ENCODE peak calls at places on chromosomes 5 and 9, in nine cellular contexts. X is SJSA1; Z is GM23248; L is testis; K is tibial nerve; S is heart left ventricle; T is stomach; J is brain microvascular endothelial cell; Q is CD8-positive, alpha-beta T cell. N is an unnamed sample. For H3K36me3, the result is how much of the 10 kb centered on the place peaks cover.

GRCh38 chr9:135759676-135760300 is 57.8 kb downstream of the KCNT1 start:
- DNase-seq in X (no peak), Z (no peak), L (no peak), K (no peak), S (no peak), T (no peak), J (no peak), Q (no peak), N (no peak)

GRCh38 chr5:170504598-170505266 is 912 bp downstream of the KCNIP1 start:
- DNase-seq in X (no peak), Z (no peak), L (no peak), K (no peak), S (no peak), T (no peak), J (no peak), Q (no peak), N (no peak)

GRCh38 chr5:78841767-78842166 is 143.3 kb downstream of the ARSB start:
- DNase-seq in X (no peak), Z (no peak), L (no peak), K (no peak), S (no peak), T (no peak), J (peak), Q (no peak), N (no peak)

GRCh38 chr5:85921590-85921989 is 696.2 kb upstream of the COX7C start:
- DNase-seq in X (no peak), Z (no peak), L (no peak), K (no peak), S (no peak), T (no peak), J (no peak), Q (no peak), N (no peak)

GRCh38 chr9:97980479-97980803 is 2.7 kb upstream of the ANP32B start:
- DNase-seq in X (no peak), Z (peak), L (peak), K (no peak), S (peak), T (no peak), J (no peak), Q (no peak), N (peak)

GRCh38 chr9:38621434-38622082 is 1.2 kb upstream of the ANKRD18A start:
- DNase-seq in X (no peak), Z (no peak), L (peak), K (no peak), S (no peak), T (peak), J (no peak), Q (peak), N (peak)

GRCh38 chr9:94005272-94005901 is 50.2 kb upstream of the BARX1 start:
- DNase-seq in X (no peak), Z (peak), L (no peak), K (no peak), S (no peak), T (peak), J (peak), Q (no peak), N (no peak)

GRCh38 chr9:19155106-19155999 is 28.1 kb upstream of the PLIN2 start:
- DNase-seq in X (no peak), Z (no peak), L (no peak), K (no peak), S (no peak), T (no peak), J (no peak), Q (no peak), N (no peak)

GRCh38 chr5:5558593-5558992 is 136.1 kb downstream of the ICE1 start:
- DNase-seq in X (no peak), Z (no peak), L (no peak), K (no peak), S (no peak), T (no peak), J (no peak), Q (no peak), N (no peak)

GRCh38 chr5:54220230-54221040 is 89.9 kb downstream of the ARL15 start:
- DNase-seq in X (no peak), Z (no peak), L (no peak), K (no peak), S (no peak), T (no peak), J (no peak), Q (no peak), N (no peak)

GRCh38 chr5:19042106-19042505 is 945.9 kb downstream of the CDH18 start:
- DNase-seq in X (no peak), Z (no peak), L (no peak), K (no peak), S (no peak), T (no peak), J (no peak), Q (no peak), N (no peak)

GRCh38 chr9:129078691-129079503 is 2.0 kb upstream of the DOLPP1 start:
- DNase-seq in X (no peak), Z (no peak), L (no peak), K (no peak), S (no peak), T (no peak), J (no peak), Q (no peak), N (no peak)

GRCh38 chr9:125103770-125104169 is 39.6 kb downstream of the SCAI start:
- DNase-seq in X (no peak), Z (no peak), L (no peak), K (no peak), S (no peak), T (no peak), J (no peak), Q (no peak), N (no peak)

GRCh38 chr5:133992429-133993151 is 12.2 kb downstream of the VDAC1 start:
- DNase-seq in X (peak), Z (no peak), L (peak), K (no peak), S (peak), T (peak), J (no peak), Q (no peak), N (peak)

GRCh38 chr5:126120939-126121338 is 302.3 kb upstream of the GRAMD2B start:
- DNase-seq in X (no peak), Z (no peak), L (no peak), K (no peak), S (no peak), T (no peak), J (no peak), Q (no peak), N (no peak)

GRCh38 chr9:88988796-88989641 is 2.2 kb upstream of the S1PR3 start:
- DNase-seq in X (peak), Z (peak), L (no peak), K (no peak), S (no peak), T (no peak), J (no peak), Q (no peak), N (no peak)

GRCh38 chr5:31688515-31689092 is 49.7 kb downstream of the PDZD2 start:
- DNase-seq in X (no peak), Z (no peak), L (no peak), K (no peak), S (peak), T (no peak), J (no peak), Q (no peak), N (peak)

GRCh38 chr9:5499889-5500398 is 10.4 kb upstream of the PDCD1LG2 start:
- DNase-seq in X (no peak), Z (peak), L (peak), K (no peak), S (peak), T (no peak), J (peak), Q (no peak), N (peak)

GRCh38 chr5:72597456-72597948 is 90.3 kb upstream of the ZNF366 start:
- DNase-seq in X (peak), Z (peak), L (no peak), K (no peak), S (no peak), T (peak), J (peak), Q (no peak), N (peak)

GRCh38 chr5:168023190-168023589 is 268.3 kb upstream of the WWC1 start:
- DNase-seq in X (no peak), Z (peak), L (no peak), K (peak), S (peak), T (no peak), J (no peak), Q (no peak), N (peak)

GRCh38 chr9:107389617-107390071 is 99.9 kb downstream of the KLF4 start:
- DNase-seq in X (no peak), Z (peak), L (peak), K (peak), S (peak), T (peak), J (no peak), Q (no peak), N (peak)

GRCh38 chr5:95959964-95960801 is 1.5 kb downstream of the ELL2 start:
- DNase-seq in X (peak), Z (peak), L (no peak), K (no peak), S (peak), T (no peak), J (peak), Q (no peak), N (peak)

GRCh38 chr9:132372177-132373095 is 17.6 kb upstream of the SETX start:
- DNase-seq in X (no peak), Z (peak), L (peak), K (peak), S (peak), T (peak), J (no peak), Q (no peak), N (peak)

GRCh38 chr5:113612060-113612496 is 98.6 kb downstream of the YTHDC2 start:
- DNase-seq in X (peak), Z (peak), L (no peak), K (no peak), S (no peak), T (no peak), J (no peak), Q (no peak), N (no peak)

GRCh38 chr5:40240111-40240510 is 439.6 kb upstream of the PTGER4 start:
- DNase-seq in X (no peak), Z (peak), L (no peak), K (no peak), S (no peak), T (no peak), J (no peak), Q (no peak), N (no peak)

GRCh38 chr5:150574818-150575537 is 65.5 kb upstream of the SYNPO start:
- DNase-seq in X (no peak), Z (no peak), L (no peak), K (peak), S (no peak), T (no peak), J (no peak), Q (no peak), N (no peak)

GRCh38 chr5:93174930-93175329 is 406.1 kb downstream of the NR2F1-AS1 start:
- DNase-seq in X (no peak), Z (no peak), L (no peak), K (no peak), S (no peak), T (no peak), J (no peak), Q (no peak), N (no peak)

GRCh38 chr9:116027951-116028350 is 125.6 kb upstream of the PAPPA start:
- DNase-seq in X (no peak), Z (no peak), L (no peak), K (no peak), S (no peak), T (no peak), J (peak), Q (no peak), N (no peak)

GRCh38 chr9:101414839-101415238 is 16.2 kb downstream of the ZNF189 start:
- DNase-seq in X (no peak), Z (no peak), L (no peak), K (no peak), S (no peak), T (no peak), J (no peak), Q (no peak), N (no peak)

GRCh38 chr5:109038209-109038840 is 290.6 kb downstream of the FER start:
- DNase-seq in X (no peak), Z (peak), L (no peak), K (no peak), S (no peak), T (no peak), J (no peak), Q (no peak), N (no peak)

GRCh38 chr5:98530224-98530623 is 243.2 kb upstream of the RGMB start:
- DNase-seq in X (no peak), Z (no peak), L (no peak), K (no peak), S (no peak), T (no peak), J (no peak), Q (no peak), N (no peak)

GRCh38 chr5:106894964-106895363 is 775.8 kb downstream of the EFNA5 start:
- DNase-seq in X (no peak), Z (no peak), L (no peak), K (no peak), S (no peak), T (no peak), J (peak), Q (no peak), N (no peak)

GRCh38 chr5:116572375-116573278 is 2.0 kb downstream of the SEMA6A start:
- DNase-seq in X (no peak), Z (peak), L (peak), K (no peak), S (peak), T (peak), J (no peak), Q (no peak), N (peak)

GRCh38 chr9:10232352-10232930 is 380.4 kb downstream of the PTPRD start:
- DNase-seq in X (no peak), Z (peak), L (peak), K (no peak), S (no peak), T (peak), J (peak), Q (no peak), N (no peak)

GRCh38 chr9:94212091-94212490 is 47.0 kb upstream of the ZNF169 start:
- DNase-seq in X (no peak), Z (no peak), L (no peak), K (no peak), S (no peak), T (no peak), J (peak), Q (no peak), N (no peak)

GRCh38 chr5:116947691-116948528 is 373.3 kb upstream of the SEMA6A start:
- DNase-seq in X (peak), Z (peak), L (peak), K (no peak), S (peak), T (peak), J (peak), Q (peak), N (peak)

GRCh38 chr5:20276959-20277263 is 288.9 kb upstream of the CDH18 start:
- DNase-seq in X (no peak), Z (peak), L (no peak), K (no peak), S (no peak), T (no peak), J (no peak), Q (no peak), N (no peak)

GRCh38 chr5:66515209-66515608 is 81.0 kb upstream of the MAST4 start:
- DNase-seq in X (no peak), Z (no peak), L (no peak), K (no peak), S (no peak), T (no peak), J (no peak), Q (no peak), N (no peak)

GRCh38 chr5:21685016-21685415 is 1168.1 kb downstream of the CDH12 start:
- DNase-seq in X (no peak), Z (no peak), L (no peak), K (no peak), S (no peak), T (no peak), J (no peak), Q (no peak), N (no peak)

GRCh38 chr5:21678526-21678925 is 1174.6 kb downstream of the CDH12 start:
- DNase-seq in X (no peak), Z (no peak), L (no peak), K (no peak), S (no peak), T (no peak), J (no peak), Q (no peak), N (no peak)

GRCh38 chr5:21681906-21682305 is 1171.2 kb downstream of the CDH12 start:
- DNase-seq in X (no peak), Z (no peak), L (no peak), K (no peak), S (no peak), T (no peak), J (no peak), Q (no peak), N (no peak)

GRCh38 chr5:21680196-21680595 is 1172.9 kb downstream of the CDH12 start:
- DNase-seq in X (no peak), Z (peak), L (no peak), K (no peak), S (no peak), T (no peak), J (peak), Q (no peak), N (no peak)

GRCh38 chr5:21680661-21681060 is 1172.5 kb downstream of the CDH12 start:
- DNase-seq in X (no peak), Z (peak), L (no peak), K (no peak), S (no peak), T (no peak), J (no peak), Q (no peak), N (no peak)
- H3K27ac ChIP-seq in X (no peak), Z (no peak), L (no peak), K (no peak), S (no peak), T (no peak), J (no peak), Q (no peak), N (no peak)

GRCh38 chr5:177271113-177271512 is 32.4 kb downstream of the RAB24 start:
- DNase-seq in X (no peak), Z (peak), L (no peak), K (no peak), S (no peak), T (no peak), J (peak), Q (no peak), N (no peak)

GRCh38 chr5:177275883-177276282 is 27.6 kb downstream of the RAB24 start:
- DNase-seq in X (no peak), Z (no peak), L (no peak), K (no peak), S (no peak), T (no peak), J (no peak), Q (no peak), N (no peak)

DNA sequence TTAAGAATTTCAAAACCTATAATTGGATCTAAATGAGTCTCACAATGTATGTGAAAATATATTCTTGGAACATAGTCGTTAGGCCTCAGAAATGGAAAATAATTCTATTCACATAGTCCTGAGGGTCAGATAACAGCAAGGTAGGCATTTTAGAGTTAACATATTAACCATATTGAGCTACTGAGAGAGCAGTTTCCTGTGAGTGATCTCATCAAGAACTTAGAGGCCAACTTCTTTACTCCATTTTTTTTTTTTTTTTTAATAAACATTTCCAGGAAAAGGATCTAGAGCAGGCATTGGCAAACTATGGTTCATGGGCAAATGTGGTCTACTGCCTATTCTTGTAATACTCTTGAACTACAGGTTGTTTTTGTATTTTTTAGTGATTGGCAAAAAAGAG is 26.6 kb downstream of the RAB24 start:
- DNase-seq in X (no peak), Z (peak), L (no peak), K (no peak), S (no peak), T (no peak), J (no peak), Q (no peak), N (no peak)
- H3K36me3 ChIP-seq in X (half or more), Z (half or more), L (under half), K (under half), S (under half), T (half or more), J (under half), Q (under half), N (half or more)

GRCh38 chr5:137516961-137517360 is 17.8 kb upstream of the SPOCK1 start:
- DNase-seq in X (no peak), Z (no peak), L (no peak), K (no peak), S (no peak), T (no peak), J (no peak), Q (no peak), N (no peak)

GRCh38 chr5:137515238-137515637 is 16.1 kb upstream of the SPOCK1 start:
- DNase-seq in X (no peak), Z (no peak), L (no peak), K (no peak), S (no peak), T (no peak), J (no peak), Q (no peak), N (no peak)

GRCh38 chr5:137510671-137511070 is 11.5 kb upstream of the SPOCK1 start:
- DNase-seq in X (no peak), Z (no peak), L (no peak), K (no peak), S (no peak), T (no peak), J (no peak), Q (no peak), N (no peak)

GRCh38 chr5:137521246-137521645 is 22.1 kb upstream of the SPOCK1 start:
- DNase-seq in X (no peak), Z (no peak), L (no peak), K (no peak), S (no peak), T (no peak), J (no peak), Q (no peak), N (no peak)

DNA sequence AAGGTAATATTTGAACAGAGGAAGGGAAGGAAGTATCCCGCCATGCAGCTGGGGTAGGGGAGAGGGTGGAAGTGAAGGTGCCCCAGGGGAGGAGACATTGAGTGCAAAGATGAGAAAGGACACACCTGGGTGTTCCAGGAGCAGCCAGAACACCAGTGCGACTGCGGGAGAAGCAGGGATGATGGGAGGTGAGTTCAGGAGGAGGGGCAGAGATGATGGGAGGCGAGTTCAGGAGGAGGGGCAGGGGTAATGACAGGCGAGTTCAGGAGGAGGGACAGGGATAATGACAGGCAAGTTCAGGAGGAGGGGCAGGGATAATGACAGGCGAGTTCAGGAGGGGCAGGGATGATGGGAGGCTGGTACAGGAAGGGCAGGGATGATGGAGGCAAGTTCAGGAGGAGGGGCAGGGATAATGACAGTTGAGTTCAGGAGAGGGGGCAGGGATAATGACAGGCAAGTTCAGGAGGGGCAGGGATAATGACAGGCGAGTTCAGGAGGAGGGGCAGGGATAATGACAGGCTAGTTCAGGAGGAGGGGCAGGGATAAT is 17.2 kb upstream of the SPOCK1 start:
- DNase-seq in X (no peak), Z (no peak), L (no peak), K (no peak), S (no peak), T (no peak), J (no peak), Q (no peak), N (no peak)
- H3K4me3 ChIP-seq in X (no peak), Z (no peak), L (no peak), K (no peak), S (no peak), T (no peak), J (no peak), Q (no peak), N (no peak)

DNA sequence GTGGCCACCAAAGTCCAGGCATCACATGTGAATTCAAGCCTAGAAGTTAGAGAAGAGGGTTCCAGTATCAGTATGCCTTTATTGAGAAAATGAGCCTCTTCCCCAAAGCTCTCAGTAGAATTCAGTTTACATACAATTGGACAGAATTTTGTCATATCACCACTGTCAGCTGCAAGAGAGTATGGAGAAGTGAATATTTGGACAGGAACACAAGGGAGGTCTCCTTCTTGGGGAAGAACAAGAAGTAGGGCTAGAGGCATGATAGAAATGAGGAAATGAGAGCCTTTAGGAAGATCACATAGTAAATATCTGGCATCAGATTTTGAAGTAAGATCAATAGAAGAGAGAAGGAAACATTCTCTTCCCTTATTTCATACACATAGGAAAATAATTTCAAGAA is 27.8 kb upstream of the VLDLR start:
- DNase-seq in X (no peak), Z (no peak), L (no peak), K (no peak), S (no peak), T (no peak), J (no peak), Q (no peak), N (no peak)
- H3K27ac ChIP-seq in X (no peak), Z (no peak), L (no peak), K (no peak), S (no peak), T (no peak), J (no peak), Q (no peak), N (no peak)